ENCODE peak calls at places on chromosomes 11 and 22, in eight cellular contexts. W is Panc1, H is HepG2, K is HCT116, S is upper lobe of left lung, L is K562, M is GM23338, X is GM12878. Y is an unnamed sample.
A peak's percentile ranks its signal among the peaks of the same experiment; 100 is the strongest.

GRCh38 chr11:1870721-1871466 is 18.0 kb downstream of the LSP1 start:
- ATAC-seq in W (no peak), H (no peak), K (no peak), S (peak; percentile 52), L (peak; percentile 59), M (peak; percentile 57), X (no peak), Y (no peak)

GRCh38 chr11:8744423-8744822 is 61.8 kb downstream of the RPL27A start:
- ATAC-seq in W (peak; percentile 46), H (no peak), K (peak; percentile 78), S (no peak), L (no peak), M (no peak), X (no peak), Y (no peak)

GRCh38 chr11:128709402-128709801 is 15.5 kb downstream of the FLI1 start:
- ATAC-seq in W (peak; percentile 84), H (no peak), K (no peak), S (no peak), L (no peak), M (no peak), X (no peak), Y (peak; percentile 31)

GRCh38 chr11:61494341-61495038 is 14.1 kb upstream of the LRRC10B start:
- ATAC-seq in W (peak; percentile 33), H (peak; percentile 37), K (no peak), S (no peak), L (no peak), M (no peak), X (no peak), Y (no peak)

GRCh38 chr22:42091446-42091764 is 833 bp upstream of the NDUFA6 start:
- ATAC-seq in W (no peak), H (no peak), K (no peak), S (no peak), L (no peak), M (no peak), X (no peak), Y (no peak)

GRCh38 chr11:71096751-71097388 is 155.5 kb downstream of the SHANK2 start:
- ATAC-seq in W (peak; percentile 53), H (no peak), K (no peak), S (no peak), L (no peak), M (no peak), X (no peak), Y (no peak)

GRCh38 chr22:40077646-40078016 is 82.9 kb downstream of the FAM83F start:
- ATAC-seq in W (no peak), H (no peak), K (no peak), S (no peak), L (no peak), M (no peak), X (no peak), Y (no peak)

GRCh38 chr22:20509344-20510047 is 2.1 kb downstream of the MED15 start:
- ATAC-seq in W (peak; percentile 42), H (peak; percentile 53), K (peak; percentile 68), S (peak; percentile 85), L (peak; percentile 67), M (no peak), X (peak; percentile 54), Y (peak; percentile 81)

GRCh38 chr22:20523118-20523983 is 15.9 kb downstream of the MED15 start:
- ATAC-seq in W (peak; percentile 27), H (peak; percentile 33), K (no peak), S (peak; percentile 13), L (peak; percentile 78), M (peak; percentile 39), X (peak; percentile 58), Y (no peak)

GRCh38 chr22:30167327-30167726 is 79.2 kb downstream of the LIF start:
- ATAC-seq in W (no peak), H (no peak), K (no peak), S (no peak), L (no peak), M (no peak), X (no peak), Y (no peak)

DNA sequence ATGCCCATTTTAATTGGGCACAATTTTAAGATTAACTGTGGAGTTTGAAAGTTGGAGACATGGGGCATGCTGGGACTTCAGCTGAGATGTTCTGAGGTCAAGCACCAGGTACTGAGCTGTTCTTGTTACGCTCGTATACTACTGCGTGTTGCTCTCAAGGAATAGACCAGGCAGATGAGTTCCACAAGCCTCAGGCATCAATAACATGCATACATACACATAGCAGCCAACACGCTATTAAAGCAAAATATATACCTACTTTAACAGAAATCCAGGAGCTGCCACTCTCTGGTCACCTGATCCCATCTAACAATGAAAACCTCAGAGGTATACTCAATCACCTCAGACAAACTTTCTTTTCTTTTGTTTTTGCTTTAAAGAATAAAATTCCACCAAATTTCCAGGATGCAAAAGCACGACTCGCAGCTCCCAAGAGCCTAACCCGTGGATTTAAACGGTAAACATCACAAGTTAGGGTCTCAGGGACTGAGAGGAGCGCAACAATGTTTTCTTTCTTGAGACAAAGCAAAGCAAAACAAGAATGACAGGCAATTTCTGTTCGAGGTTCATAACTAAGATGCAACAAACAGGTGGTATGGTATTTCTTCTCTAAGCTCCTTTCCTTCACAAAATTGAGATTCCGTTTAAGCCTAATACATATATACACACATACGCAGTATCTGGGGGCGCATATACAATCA is 16.5 kb downstream of the BLID start:
- ATAC-seq in W (peak; percentile 51), H (no peak), K (no peak), S (peak; percentile 15), L (no peak), M (no peak), X (no peak), Y (no peak)
- TF ChIP-seq POLR2AphosphoS5 in W (no peak), H (no peak), K (peak; percentile 24), S (no peak), L (no peak), M (no peak), X (no peak), Y (peak; percentile 70)

GRCh38 chr11:72681226-72682153 is 7.3 kb upstream of the PDE2A start:
- ATAC-seq in W (peak; percentile 40), H (no peak), K (no peak), S (no peak), L (no peak), M (no peak), X (no peak), Y (no peak)
- TF ChIP-seq POLR2AphosphoS5 in W (peak; percentile 1), H (peak; percentile 13), K (peak; percentile 16), S (peak; percentile 5), L (no peak), M (peak; percentile 34), X (peak; percentile 26), Y (no peak)

DNA sequence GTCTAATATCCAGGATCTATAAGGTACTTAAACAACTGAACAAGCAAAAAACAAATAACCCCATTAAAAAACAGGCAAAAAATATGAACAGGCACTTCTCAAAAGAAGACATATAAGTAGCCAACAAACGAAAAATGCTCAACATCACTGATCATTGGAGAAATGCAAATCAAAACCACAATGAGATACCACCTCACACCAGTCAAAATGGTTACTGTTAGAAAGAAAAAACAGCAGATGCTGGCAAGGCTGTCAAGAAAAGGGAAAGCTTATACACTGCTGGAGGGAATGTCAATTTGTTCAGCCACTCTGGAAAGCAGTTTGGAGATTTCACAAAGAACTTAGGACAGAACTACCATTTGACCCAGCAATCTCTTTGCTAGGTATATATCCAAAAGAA is 30.6 kb upstream of the NOX4 start:
- ATAC-seq in W (no peak), H (no peak), K (no peak), S (no peak), L (no peak), M (no peak), X (no peak), Y (no peak)
- TF ChIP-seq POLR2AphosphoS5 in W (no peak), H (no peak), K (no peak), S (no peak), L (no peak), M (no peak), X (no peak), Y (no peak)

DNA sequence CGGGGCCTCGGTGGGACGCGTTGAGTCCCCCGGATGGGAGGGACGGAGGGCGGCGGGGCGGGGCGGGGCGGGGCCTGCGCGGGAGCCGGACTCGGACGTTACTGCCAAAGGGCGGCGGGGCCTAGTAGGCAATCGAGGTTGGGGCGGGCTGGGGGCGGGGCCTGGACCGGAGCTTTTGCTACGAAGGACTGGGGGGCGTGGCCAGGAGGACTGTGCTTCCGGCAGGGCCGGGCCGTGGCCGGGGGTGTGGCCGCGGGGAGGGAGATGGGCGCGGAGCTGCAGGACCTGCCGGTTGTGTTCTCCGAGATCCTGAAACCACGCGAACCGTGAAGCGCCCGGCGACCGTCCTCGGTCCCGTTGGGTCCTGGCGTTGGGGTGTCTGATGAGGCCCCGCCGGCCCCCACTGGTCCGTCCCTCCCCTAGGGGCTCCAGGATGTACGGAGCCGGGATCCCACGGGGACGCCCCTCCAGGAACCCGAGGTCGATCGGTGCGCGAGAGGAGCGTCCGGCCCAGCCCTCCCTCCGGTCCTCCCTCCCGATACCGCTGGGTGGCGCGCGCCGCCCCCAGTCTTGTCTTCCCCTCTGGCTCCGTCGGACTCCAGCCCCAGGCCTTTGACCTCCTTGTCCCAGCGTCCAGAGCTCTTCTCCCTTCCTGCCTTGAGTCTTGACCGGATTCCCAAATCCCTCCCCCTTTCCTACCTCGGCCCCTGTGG is 649 bp upstream of the NUDT8 start:
- ATAC-seq in W (peak; percentile 87), H (peak; percentile 67), K (peak; percentile 79), S (peak; percentile 94), L (peak; percentile 87), M (peak; percentile 73), X (peak; percentile 86), Y (peak; percentile 87)
- TF ChIP-seq POLR2AphosphoS5 in W (peak; percentile 30), H (peak; percentile 69), K (peak; percentile 92), S (peak; percentile 66), L (peak; percentile 59), M (peak; percentile 86), X (peak; percentile 48), Y (peak; percentile 48)

GRCh38 chr22:24578355-24579241 is 14.3 kb downstream of the LRRC75B start:
- ATAC-seq in W (no peak), H (peak; percentile 74), K (no peak), S (no peak), L (peak; percentile 22), M (no peak), X (no peak), Y (no peak)
- TF ChIP-seq POLR2AphosphoS5 in W (peak; percentile 41), H (peak; percentile 47), K (no peak), S (no peak), L (no peak), M (no peak), X (no peak), Y (no peak)

GRCh38 chr11:66362481-66363147 is 8.9 kb downstream of the SLC29A2 start:
- ATAC-seq in W (no peak), H (no peak), K (no peak), S (peak; percentile 3), L (no peak), M (no peak), X (no peak), Y (no peak)
- TF ChIP-seq POLR2AphosphoS5 in W (peak; percentile 41), H (no peak), K (peak; percentile 44), S (no peak), L (peak; percentile 10), M (peak; percentile 9), X (no peak), Y (no peak)

DNA sequence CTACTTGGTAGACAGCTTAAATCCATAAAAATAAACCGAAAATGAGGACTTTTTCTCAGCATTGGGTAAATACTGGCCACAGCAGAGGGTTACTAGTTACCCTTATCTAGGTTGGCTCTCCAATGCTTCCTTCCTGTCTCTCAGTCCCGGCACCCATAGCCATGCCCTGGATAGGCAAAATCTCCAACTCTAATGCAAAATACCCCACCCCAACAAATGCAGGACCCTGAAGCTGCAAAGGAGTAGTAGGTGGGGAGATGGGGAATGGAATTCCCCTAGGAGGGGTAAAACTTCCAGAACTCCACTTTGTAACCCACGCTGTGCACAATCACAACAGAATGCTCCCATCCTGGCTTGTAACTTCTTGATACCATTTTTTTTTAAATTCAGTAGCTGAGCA is 2.9 kb downstream of the PAX6 start:
- ATAC-seq in W (no peak), H (no peak), K (no peak), S (no peak), L (no peak), M (no peak), X (no peak), Y (no peak)
- TF ChIP-seq POLR2AphosphoS5 in W (no peak), H (no peak), K (no peak), S (no peak), L (no peak), M (no peak), X (no peak), Y (no peak)

Y was measured in gastroesophageal sphincter.